ENCODE peak calls at places on chromosomes 13 and 19, in four cellular contexts. One of them, this sample, is unnamed.

GRCh38 chr19:40717880-40718773 is 1.2 kb downstream of the ITPKC start:
- DNase-seq in choroid plexus epithelial cell: no peak
- DNase-seq in IMR-90: peak; percentile 15
- DNase-seq in lower leg skin: peak; percentile 90
- DNase-seq in this sample: no peak

GRCh38 chr19:19236173-19236572 is 24.4 kb downstream of the NCAN start:
- DNase-seq in IMR-90: no peak
- DNase-seq in lower leg skin: no peak
- DNase-seq in choroid plexus epithelial cell: no peak
- DNase-seq in this sample: no peak

GRCh38 chr13:44218501-44219240 is 155.0 kb upstream of the SERP2 start:
- DNase-seq in lower leg skin: peak; percentile 93
- DNase-seq in choroid plexus epithelial cell: peak; percentile 57
- DNase-seq in IMR-90: no peak
- DNase-seq in this sample: peak; percentile 50

GRCh38 chr13:82747331-82747730 is 1134.9 kb downstream of the SLITRK1 start:
- DNase-seq in choroid plexus epithelial cell: peak; percentile 22
- DNase-seq in lower leg skin: no peak
- DNase-seq in IMR-90: no peak
- DNase-seq in this sample: no peak

GRCh38 chr13:94332360-94333040 is 147.0 kb downstream of the DCT start:
- DNase-seq in choroid plexus epithelial cell: peak; percentile 45
- DNase-seq in lower leg skin: no peak
- DNase-seq in IMR-90: peak; percentile 84
- DNase-seq in this sample: no peak

GRCh38 chr13:98450495-98451167 is 126.3 kb downstream of the STK24 start:
- DNase-seq in IMR-90: no peak
- DNase-seq in choroid plexus epithelial cell: no peak
- DNase-seq in lower leg skin: no peak
- DNase-seq in this sample: peak; percentile 42

GRCh38 chr19:22030680-22031079 is 19.9 kb upstream of the ZNF208 start:
- DNase-seq in IMR-90: no peak
- DNase-seq in lower leg skin: no peak
- DNase-seq in choroid plexus epithelial cell: no peak
- DNase-seq in this sample: no peak

GRCh38 chr19:34644991-34645461 is 31.9 kb downstream of the SCGB2B2 start:
- DNase-seq in IMR-90: no peak
- DNase-seq in lower leg skin: no peak
- DNase-seq in choroid plexus epithelial cell: no peak
- DNase-seq in this sample: no peak

GRCh38 chr19:52188822-52189744 is 769 bp upstream of the PPP2R1A start:
- DNase-seq in lower leg skin: peak; percentile 100
- DNase-seq in choroid plexus epithelial cell: no peak
- DNase-seq in IMR-90: no peak
- DNase-seq in this sample: no peak

GRCh38 chr13:78802912-78803311 is 144.0 kb upstream of the OBI1 start:
- DNase-seq in lower leg skin: no peak
- DNase-seq in choroid plexus epithelial cell: no peak
- DNase-seq in IMR-90: no peak
- DNase-seq in this sample: no peak

GRCh38 chr19:31439270-31439573 is 90.0 kb upstream of the TSHZ3 start:
- DNase-seq in choroid plexus epithelial cell: no peak
- DNase-seq in lower leg skin: no peak
- DNase-seq in IMR-90: no peak
- DNase-seq in this sample: no peak

GRCh38 chr13:40362502-40362901 is 303.9 kb downstream of the FOXO1 start:
- DNase-seq in lower leg skin: peak; percentile 58
- DNase-seq in choroid plexus epithelial cell: peak; percentile 36
- DNase-seq in IMR-90: no peak
- DNase-seq in this sample: no peak

GRCh38 chr13:31433756-31434155 is 234.0 kb downstream of the B3GLCT start:
- DNase-seq in lower leg skin: no peak
- DNase-seq in choroid plexus epithelial cell: no peak
- DNase-seq in IMR-90: no peak
- DNase-seq in this sample: no peak

GRCh38 chr19:51733742-51734522 is 10.1 kb upstream of the HAS1 start:
- DNase-seq in IMR-90: no peak
- DNase-seq in lower leg skin: no peak
- DNase-seq in choroid plexus epithelial cell: no peak
- DNase-seq in this sample: no peak

GRCh38 chr13:97112451-97113152 is 109.5 kb upstream of the MBNL2 start:
- DNase-seq in choroid plexus epithelial cell: peak; percentile 76
- DNase-seq in lower leg skin: no peak
- DNase-seq in IMR-90: peak; percentile 37
- DNase-seq in this sample: no peak

GRCh38 chr19:4380254-4380727 is 20.1 kb downstream of the SH3GL1 start:
- DNase-seq in IMR-90: no peak
- DNase-seq in choroid plexus epithelial cell: no peak
- DNase-seq in lower leg skin: peak; percentile 92
- DNase-seq in this sample: peak; percentile 68

GRCh38 chr19:27955484-27955883 is 1257.5 kb downstream of the UQCRFS1 start:
- DNase-seq in lower leg skin: no peak
- DNase-seq in choroid plexus epithelial cell: no peak
- DNase-seq in IMR-90: no peak
- DNase-seq in this sample: peak; percentile 79

GRCh38 chr13:113887700-113888201 is 23.9 kb upstream of the GAS6 start:
- DNase-seq in choroid plexus epithelial cell: peak; percentile 9
- DNase-seq in IMR-90: no peak
- DNase-seq in lower leg skin: no peak
- DNase-seq in this sample: no peak

GRCh38 chr13:67283602-67284001 is 53.5 kb upstream of the PCDH9 start:
- DNase-seq in choroid plexus epithelial cell: peak; percentile 37
- DNase-seq in lower leg skin: no peak
- DNase-seq in IMR-90: peak; percentile 13
- DNase-seq in this sample: no peak

GRCh38 chr13:48892311-48892710 is 83.4 kb upstream of the FNDC3A start:
- DNase-seq in choroid plexus epithelial cell: peak; percentile 92
- DNase-seq in IMR-90: peak; percentile 92
- DNase-seq in lower leg skin: no peak
- DNase-seq in this sample: no peak

DNA sequence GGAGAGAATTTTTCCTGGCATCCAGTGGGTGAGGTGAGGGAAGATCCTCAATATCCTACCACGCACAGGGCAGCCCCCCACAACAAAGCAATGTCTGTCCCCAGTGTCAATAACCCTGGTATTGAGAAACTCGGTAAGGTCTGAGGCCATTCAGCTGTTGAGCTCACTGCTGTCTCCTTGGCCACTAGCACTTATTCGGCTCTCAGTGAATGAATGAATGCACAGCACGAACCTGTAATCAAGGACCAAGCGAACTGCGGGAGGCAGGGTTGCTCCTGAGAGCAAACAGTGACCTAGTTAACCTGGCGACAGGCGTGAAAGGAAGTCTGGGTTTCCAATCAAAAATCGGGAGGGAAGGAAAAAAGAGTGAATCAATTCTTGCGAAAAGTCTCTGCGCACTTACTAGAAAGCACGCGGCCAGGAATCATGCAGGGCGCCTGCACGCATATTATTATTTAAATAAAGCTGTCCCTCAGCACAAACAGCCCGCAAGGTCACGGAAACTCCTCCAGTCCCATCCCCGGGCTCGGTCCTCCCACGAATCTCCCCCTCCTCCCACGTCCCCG is 538 bp downstream of the ZSCAN5A start:
- DNase-seq in choroid plexus epithelial cell: peak; percentile 47
- DNase-seq in IMR-90: peak; percentile 22
- DNase-seq in lower leg skin: no peak
- DNase-seq in this sample: no peak
- H3K4me3 ChIP-seq in choroid plexus epithelial cell: peak overlapping the region; percentile 65
- H3K4me3 ChIP-seq in IMR-90: peak overlapping the region; percentile 55
- H3K4me3 ChIP-seq in lower leg skin: peak overlapping the region; percentile 33
- H3K4me3 ChIP-seq in this sample: peak overlapping the region; percentile 81

GRCh38 chr19:46859637-46860124 is 1.1 kb upstream of the ARHGAP35 start:
- DNase-seq in choroid plexus epithelial cell: peak; percentile 87
- DNase-seq in IMR-90: peak; percentile 55
- DNase-seq in lower leg skin: peak; percentile 95
- DNase-seq in this sample: peak; percentile 73

GRCh38 chr19:46860846-46861690 is at the start of gene ARHGAP35:
- DNase-seq in lower leg skin: peak; percentile 87
- DNase-seq in IMR-90: no peak
- DNase-seq in choroid plexus epithelial cell: peak; percentile 85
- DNase-seq in this sample: no peak

GRCh38 chr19:46860125-46860845 is 512 bp upstream of the ARHGAP35 start:
- DNase-seq in lower leg skin: peak; percentile 99
- DNase-seq in IMR-90: peak; percentile 98
- DNase-seq in choroid plexus epithelial cell: peak; percentile 99
- DNase-seq in this sample: peak; percentile 99

GRCh38 chr19:46852830-46853229 is 2.2 kb upstream of the AP2S1 start:
- DNase-seq in IMR-90: no peak
- DNase-seq in lower leg skin: no peak
- DNase-seq in choroid plexus epithelial cell: no peak
- DNase-seq in this sample: no peak

GRCh38 chr19:46856062-46857022 is 4.5 kb upstream of the ARHGAP35 start:
- DNase-seq in IMR-90: peak; percentile 94
- DNase-seq in lower leg skin: peak; percentile 99
- DNase-seq in choroid plexus epithelial cell: peak; percentile 98
- DNase-seq in this sample: peak; percentile 98
- H3K4me3 ChIP-seq in IMR-90: peak overlapping the region; percentile 28
- H3K4me3 ChIP-seq in lower leg skin: no peak overlapping the region
- H3K4me3 ChIP-seq in choroid plexus epithelial cell: peak overlapping the region; percentile 46
- H3K4me3 ChIP-seq in this sample: peak overlapping the region; percentile 53

GRCh38 chr19:2290441-2291184 is 8.6 kb upstream of the PEAK3 start:
- DNase-seq in IMR-90: no peak
- DNase-seq in choroid plexus epithelial cell: no peak
- DNase-seq in lower leg skin: no peak
- DNase-seq in this sample: no peak
- H3K4me3 ChIP-seq in IMR-90: no peak overlapping the region
- H3K4me3 ChIP-seq in choroid plexus epithelial cell: no peak overlapping the region
- H3K4me3 ChIP-seq in lower leg skin: peak overlapping the region; percentile 22
- H3K4me3 ChIP-seq in this sample: peak overlapping the region; percentile 18

GRCh38 chr19:38228491-38229439 is 4.7 kb upstream of the DPF1 start:
- DNase-seq in lower leg skin: no peak
- DNase-seq in IMR-90: no peak
- DNase-seq in choroid plexus epithelial cell: no peak
- DNase-seq in this sample: no peak
- H3K4me3 ChIP-seq in lower leg skin: no peak overlapping the region
- H3K4me3 ChIP-seq in IMR-90: peak overlapping the region; percentile 27
- H3K4me3 ChIP-seq in choroid plexus epithelial cell: peak overlapping the region; percentile 22
- H3K4me3 ChIP-seq in this sample: peak overlapping the region; percentile 7

GRCh38 chr19:49061445-49061844 is 3.2 kb downstream of the NTF4 start:
- DNase-seq in IMR-90: no peak
- DNase-seq in choroid plexus epithelial cell: no peak
- DNase-seq in lower leg skin: no peak
- DNase-seq in this sample: no peak

GRCh38 chr19:49064768-49065611 is at the start of gene NTF4:
- DNase-seq in lower leg skin: peak; percentile 89
- DNase-seq in IMR-90: no peak
- DNase-seq in choroid plexus epithelial cell: no peak
- DNase-seq in this sample: no peak

GRCh38 chr19:49065905-49066512 is 1.4 kb upstream of the NTF4 start:
- DNase-seq in lower leg skin: no peak
- DNase-seq in choroid plexus epithelial cell: no peak
- DNase-seq in IMR-90: no peak
- DNase-seq in this sample: no peak

GRCh38 chr19:49061000-49061399 is 3.5 kb upstream of the CGB7 start:
- DNase-seq in choroid plexus epithelial cell: no peak
- DNase-seq in IMR-90: no peak
- DNase-seq in lower leg skin: no peak
- DNase-seq in this sample: no peak

DNA sequence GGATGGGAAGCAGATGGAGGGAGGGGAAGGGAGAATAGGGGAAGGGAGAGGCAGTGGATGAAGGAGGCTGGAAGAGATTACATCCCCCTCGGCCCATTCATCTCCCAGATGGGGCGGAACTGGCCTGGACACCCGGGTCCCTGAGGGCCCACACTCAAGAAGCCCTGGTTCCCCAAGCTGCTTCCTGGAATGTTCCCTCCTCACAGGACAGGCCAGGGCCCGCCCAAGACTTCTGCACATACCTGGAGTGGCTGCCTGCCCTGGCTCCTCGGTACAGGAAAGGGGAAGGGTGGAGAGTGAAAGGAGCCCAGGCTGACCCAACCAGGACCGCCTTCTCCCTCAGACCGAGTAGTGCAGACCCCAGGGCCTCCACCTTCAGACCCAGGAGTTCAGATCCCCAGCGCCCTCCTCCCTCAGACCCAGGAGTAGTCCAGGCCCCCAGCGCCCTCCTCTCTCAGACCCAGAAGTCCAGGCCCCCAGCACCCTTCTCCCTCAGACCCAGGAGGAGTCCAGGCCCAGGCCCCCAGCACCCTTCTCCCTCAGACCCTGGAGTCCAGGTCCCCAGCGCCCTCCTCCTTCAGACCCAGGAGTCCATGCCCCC is 489 bp downstream of the NTF4 start:
- DNase-seq in IMR-90: no peak
- DNase-seq in choroid plexus epithelial cell: no peak
- DNase-seq in lower leg skin: no peak
- DNase-seq in this sample: no peak
- H3K4me3 ChIP-seq in IMR-90: no peak overlapping the region
- H3K4me3 ChIP-seq in choroid plexus epithelial cell: no peak overlapping the region
- H3K4me3 ChIP-seq in lower leg skin: no peak overlapping the region
- H3K4me3 ChIP-seq in this sample: no peak overlapping the region

DNA sequence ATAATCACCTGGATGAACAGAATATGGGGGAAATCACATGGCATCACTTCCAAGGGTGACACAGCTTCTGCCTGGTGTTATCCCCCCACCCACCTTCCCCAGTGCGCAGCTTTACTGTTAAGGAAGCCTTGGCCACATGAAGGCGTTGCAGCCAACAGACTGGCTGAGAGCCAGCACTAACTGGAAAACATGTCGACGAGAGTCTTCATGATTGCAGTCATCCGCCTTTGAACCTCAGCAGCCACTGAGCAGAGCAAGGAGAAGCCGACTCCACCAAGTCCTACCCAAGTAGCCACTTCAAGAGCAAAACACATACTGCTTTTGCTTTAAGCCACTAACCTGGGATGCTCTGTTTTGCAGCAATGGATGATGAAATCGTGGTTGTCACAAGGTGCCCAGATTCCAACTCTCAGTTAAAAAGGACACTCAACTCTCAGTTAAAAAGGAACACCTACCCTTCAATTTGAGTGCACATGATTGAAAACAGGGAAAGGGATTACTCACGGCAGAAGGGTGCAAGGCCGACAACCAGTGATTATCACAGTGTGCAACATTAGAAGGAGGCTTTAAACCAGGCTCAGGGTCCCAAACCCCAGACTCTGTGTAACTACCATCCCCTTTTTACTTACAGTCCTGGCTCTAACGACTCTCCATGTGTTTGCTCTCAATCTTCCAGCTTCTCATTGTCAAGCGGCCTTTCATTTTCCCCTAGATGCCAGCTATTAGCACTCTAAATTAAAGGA is 149.1 kb downstream of the KLF12 start:
- DNase-seq in choroid plexus epithelial cell: no peak
- DNase-seq in IMR-90: no peak
- DNase-seq in lower leg skin: no peak
- DNase-seq in this sample: no peak
- H3K4me3 ChIP-seq in choroid plexus epithelial cell: no peak overlapping the region
- H3K4me3 ChIP-seq in IMR-90: no peak overlapping the region
- H3K4me3 ChIP-seq in lower leg skin: no peak overlapping the region
- H3K4me3 ChIP-seq in this sample: no peak overlapping the region

GRCh38 chr13:110642291-110642981 is 27.1 kb downstream of the NAXD start:
- DNase-seq in lower leg skin: peak; percentile 85
- DNase-seq in IMR-90: no peak
- DNase-seq in choroid plexus epithelial cell: no peak
- DNase-seq in this sample: no peak
- H3K4me3 ChIP-seq in lower leg skin: no peak overlapping the region
- H3K4me3 ChIP-seq in IMR-90: no peak overlapping the region
- H3K4me3 ChIP-seq in choroid plexus epithelial cell: no peak overlapping the region
- H3K4me3 ChIP-seq in this sample: no peak overlapping the region

GRCh38 chr19:45768644-45769053 is 403 bp downstream of the SIX5 start:
- DNase-seq in choroid plexus epithelial cell: peak; percentile 52
- DNase-seq in IMR-90: peak; percentile 41
- DNase-seq in lower leg skin: no peak
- DNase-seq in this sample: peak; percentile 26
- H3K4me3 ChIP-seq in choroid plexus epithelial cell: peak overlapping the region; percentile 84
- H3K4me3 ChIP-seq in IMR-90: peak overlapping the region; percentile 62
- H3K4me3 ChIP-seq in lower leg skin: peak overlapping the region; percentile 57
- H3K4me3 ChIP-seq in this sample: peak overlapping the region; percentile 71